ENCODE peak calls at places on chromosome 15, in ten cellular contexts. One of them, this sample, is unnamed. For H3K27me3, the result is how much of the 10 kb centered on the place peaks cover.

GRCh38 chr15:47998523-47999113 is 122.2 kb upstream of the SLC24A5 start:
- DNase-seq in suprapubic skin: no peak
- DNase-seq in K562: no peak
- DNase-seq in stomach: no peak
- DNase-seq in transverse colon: no peak
- DNase-seq in ovary: no peak
- DNase-seq in H1: no peak
- DNase-seq in SK-N-SH: no peak
- DNase-seq in upper lobe of left lung: peak
- DNase-seq in sigmoid colon: no peak
- DNase-seq in this sample: no peak

GRCh38 chr15:41897327-41897726 is 3.5 kb upstream of the SPTBN5 start:
- DNase-seq in transverse colon: no peak
- DNase-seq in ovary: no peak
- DNase-seq in sigmoid colon: no peak
- DNase-seq in stomach: no peak
- DNase-seq in upper lobe of left lung: no peak
- DNase-seq in K562: no peak
- DNase-seq in SK-N-SH: no peak
- DNase-seq in H1: no peak
- DNase-seq in suprapubic skin: no peak
- DNase-seq in this sample: no peak

GRCh38 chr15:23690450-23690852 is 3.3 kb upstream of the NDN start:
- DNase-seq in SK-N-SH: peak
- DNase-seq in sigmoid colon: peak
- DNase-seq in H1: no peak
- DNase-seq in upper lobe of left lung: peak
- DNase-seq in suprapubic skin: peak
- DNase-seq in stomach: peak
- DNase-seq in transverse colon: peak
- DNase-seq in K562: peak
- DNase-seq in ovary: peak
- DNase-seq in this sample: no peak

GRCh38 chr15:92429378-92430066 is 35.8 kb downstream of the ST8SIA2 start:
- DNase-seq in upper lobe of left lung: no peak
- DNase-seq in H1: no peak
- DNase-seq in sigmoid colon: no peak
- DNase-seq in ovary: no peak
- DNase-seq in suprapubic skin: no peak
- DNase-seq in K562: peak
- DNase-seq in transverse colon: no peak
- DNase-seq in SK-N-SH: peak
- DNase-seq in stomach: no peak
- DNase-seq in this sample: no peak

GRCh38 chr15:49379996-49380395 is 43.0 kb upstream of the FGF7 start:
- DNase-seq in SK-N-SH: no peak
- DNase-seq in sigmoid colon: no peak
- DNase-seq in ovary: no peak
- DNase-seq in H1: no peak
- DNase-seq in suprapubic skin: no peak
- DNase-seq in stomach: no peak
- DNase-seq in upper lobe of left lung: no peak
- DNase-seq in K562: no peak
- DNase-seq in transverse colon: no peak
- DNase-seq in this sample: no peak

GRCh38 chr15:80823995-80824394 is 44.8 kb downstream of the CEMIP start:
- DNase-seq in transverse colon: no peak
- DNase-seq in SK-N-SH: no peak
- DNase-seq in stomach: no peak
- DNase-seq in suprapubic skin: no peak
- DNase-seq in H1: no peak
- DNase-seq in upper lobe of left lung: no peak
- DNase-seq in ovary: no peak
- DNase-seq in sigmoid colon: no peak
- DNase-seq in K562: no peak
- DNase-seq in this sample: no peak

GRCh38 chr15:38247336-38247735 is 5.3 kb upstream of the SPRED1 start:
- DNase-seq in SK-N-SH: no peak
- DNase-seq in sigmoid colon: no peak
- DNase-seq in upper lobe of left lung: no peak
- DNase-seq in H1: no peak
- DNase-seq in transverse colon: no peak
- DNase-seq in suprapubic skin: no peak
- DNase-seq in K562: no peak
- DNase-seq in ovary: no peak
- DNase-seq in stomach: no peak
- DNase-seq in this sample: no peak

GRCh38 chr15:40305281-40305680 is 2.5 kb downstream of the PLCB2 start:
- DNase-seq in SK-N-SH: no peak
- DNase-seq in transverse colon: no peak
- DNase-seq in suprapubic skin: no peak
- DNase-seq in K562: no peak
- DNase-seq in stomach: no peak
- DNase-seq in ovary: no peak
- DNase-seq in H1: no peak
- DNase-seq in upper lobe of left lung: no peak
- DNase-seq in sigmoid colon: no peak
- DNase-seq in this sample: no peak

DNA sequence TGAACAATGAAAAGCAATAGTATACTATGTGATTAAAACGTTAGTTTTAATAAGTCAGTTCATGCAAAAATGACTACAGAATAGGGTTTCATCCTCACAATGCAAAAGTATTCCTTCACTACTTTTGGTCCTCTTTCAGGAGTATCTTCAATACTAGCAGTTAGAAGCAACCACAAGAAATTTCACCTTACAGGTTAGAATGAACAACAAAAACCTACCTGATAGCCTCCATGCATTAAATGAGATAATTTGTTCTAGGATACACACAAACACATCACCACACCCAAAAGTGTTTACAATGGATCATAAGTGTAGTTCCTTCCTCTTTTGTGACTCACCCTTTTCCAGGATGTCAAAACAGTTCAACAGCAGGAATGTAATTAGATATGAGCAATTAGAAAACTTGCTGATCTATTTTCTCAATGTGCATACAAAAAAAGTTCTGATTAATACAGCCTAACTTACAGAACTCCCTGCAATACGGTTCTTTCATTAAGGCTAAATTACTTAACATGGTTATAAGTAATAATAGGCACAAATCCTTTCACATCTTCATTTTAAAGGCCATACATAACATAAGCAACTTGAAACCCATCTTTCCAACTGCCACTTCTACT is 21.6 kb downstream of the UACA start:
- DNase-seq in ovary: no peak
- DNase-seq in SK-N-SH: no peak
- DNase-seq in upper lobe of left lung: no peak
- DNase-seq in suprapubic skin: no peak
- DNase-seq in sigmoid colon: no peak
- DNase-seq in K562: no peak
- DNase-seq in H1: no peak
- DNase-seq in stomach: no peak
- DNase-seq in transverse colon: no peak
- DNase-seq in this sample: no peak
- TF ChIP-seq EP300 in ovary: no peak
- TF ChIP-seq EP300 in SK-N-SH: no peak
- TF ChIP-seq EP300 in upper lobe of left lung: peak
- TF ChIP-seq EP300 in suprapubic skin: no peak
- TF ChIP-seq EP300 in sigmoid colon: no peak
- TF ChIP-seq EP300 in K562: no peak
- TF ChIP-seq EP300 in H1: no peak
- TF ChIP-seq EP300 in stomach: no peak
- TF ChIP-seq EP300 in transverse colon: no peak
- TF ChIP-seq EP300 in this sample: peak

GRCh38 chr15:70493787-70494514 is 269.4 kb downstream of the UACA start:
- DNase-seq in stomach: no peak
- DNase-seq in upper lobe of left lung: no peak
- DNase-seq in K562: no peak
- DNase-seq in sigmoid colon: no peak
- DNase-seq in H1: no peak
- DNase-seq in ovary: no peak
- DNase-seq in transverse colon: no peak
- DNase-seq in suprapubic skin: no peak
- DNase-seq in SK-N-SH: no peak
- DNase-seq in this sample: no peak

GRCh38 chr15:70493376-70493775 is 270.0 kb downstream of the UACA start:
- DNase-seq in suprapubic skin: no peak
- DNase-seq in stomach: no peak
- DNase-seq in sigmoid colon: no peak
- DNase-seq in transverse colon: no peak
- DNase-seq in upper lobe of left lung: no peak
- DNase-seq in H1: no peak
- DNase-seq in SK-N-SH: no peak
- DNase-seq in K562: no peak
- DNase-seq in ovary: no peak
- DNase-seq in this sample: no peak

GRCh38 chr15:70491641-70492040 is 271.7 kb downstream of the UACA start:
- DNase-seq in transverse colon: no peak
- DNase-seq in suprapubic skin: no peak
- DNase-seq in SK-N-SH: no peak
- DNase-seq in sigmoid colon: no peak
- DNase-seq in stomach: no peak
- DNase-seq in K562: no peak
- DNase-seq in H1: no peak
- DNase-seq in ovary: no peak
- DNase-seq in upper lobe of left lung: no peak
- DNase-seq in this sample: no peak

GRCh38 chr15:70491183-70491621 is 272.2 kb downstream of the UACA start:
- DNase-seq in upper lobe of left lung: no peak
- DNase-seq in stomach: no peak
- DNase-seq in H1: no peak
- DNase-seq in transverse colon: no peak
- DNase-seq in suprapubic skin: no peak
- DNase-seq in SK-N-SH: no peak
- DNase-seq in sigmoid colon: no peak
- DNase-seq in ovary: no peak
- DNase-seq in K562: no peak
- DNase-seq in this sample: no peak

DNA sequence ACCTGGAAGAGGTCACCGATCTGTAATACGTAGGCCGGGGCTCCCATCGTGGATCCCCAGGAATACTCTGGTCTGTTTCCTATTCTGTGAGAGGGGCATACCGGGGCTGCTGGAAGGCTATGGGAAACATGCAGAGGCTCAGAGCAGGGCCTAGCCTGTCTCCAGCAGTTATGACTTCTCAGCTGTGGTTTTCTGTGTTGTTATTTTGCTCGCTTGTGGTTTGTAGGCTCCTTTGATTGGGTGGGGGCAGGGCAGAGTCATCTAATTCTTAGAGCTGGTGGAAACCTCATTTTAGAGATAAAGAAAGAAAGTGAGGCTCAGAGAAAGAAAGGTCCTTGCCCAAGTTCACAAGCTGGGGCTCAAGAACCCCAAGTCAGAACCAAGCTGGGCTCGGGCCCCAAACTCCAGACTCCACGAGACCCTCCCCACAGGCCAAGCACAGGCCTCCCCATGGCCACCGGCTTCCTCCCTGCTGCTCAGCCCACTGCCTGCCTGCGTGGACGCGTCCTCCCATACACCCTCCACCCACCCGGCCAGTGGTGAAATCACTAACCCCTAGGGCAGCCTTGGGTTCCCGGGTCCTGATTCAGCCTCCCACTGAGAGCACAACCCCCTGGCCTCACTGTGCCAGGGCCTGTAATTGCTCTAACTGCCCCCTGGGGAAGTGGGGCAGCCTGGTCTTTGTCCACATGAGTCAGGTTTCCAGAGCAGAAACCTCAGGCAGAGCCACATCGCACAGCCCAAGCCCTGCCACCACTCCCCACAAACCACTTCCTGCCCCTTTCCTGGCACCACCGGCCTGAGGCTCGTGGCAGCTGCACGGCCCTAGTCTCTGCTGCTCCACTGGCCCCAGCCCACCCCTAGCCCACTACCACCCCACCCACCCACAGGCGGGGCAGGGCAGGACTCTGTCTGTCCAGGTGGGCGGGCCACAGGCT is 270.8 kb downstream of the UACA start:
- DNase-seq in ovary: no peak
- DNase-seq in H1: no peak
- DNase-seq in suprapubic skin: no peak
- DNase-seq in upper lobe of left lung: peak
- DNase-seq in sigmoid colon: no peak
- DNase-seq in transverse colon: peak
- DNase-seq in stomach: peak
- DNase-seq in K562: no peak
- DNase-seq in SK-N-SH: peak
- DNase-seq in this sample: no peak
- H3K4me3 ChIP-seq in ovary: no peak
- H3K4me3 ChIP-seq in H1: no peak
- H3K4me3 ChIP-seq in suprapubic skin: no peak
- H3K4me3 ChIP-seq in upper lobe of left lung: no peak
- H3K4me3 ChIP-seq in sigmoid colon: no peak
- H3K4me3 ChIP-seq in transverse colon: no peak
- H3K4me3 ChIP-seq in stomach: no peak
- H3K4me3 ChIP-seq in K562: no peak
- H3K4me3 ChIP-seq in SK-N-SH: no peak
- H3K4me3 ChIP-seq in this sample: no peak

GRCh38 chr15:36887214-36888017 is 212.9 kb downstream of the MEIS2 start:
- DNase-seq in transverse colon: no peak
- DNase-seq in sigmoid colon: no peak
- DNase-seq in upper lobe of left lung: no peak
- DNase-seq in SK-N-SH: no peak
- DNase-seq in K562: peak
- DNase-seq in suprapubic skin: no peak
- DNase-seq in stomach: no peak
- DNase-seq in ovary: peak
- DNase-seq in H1: no peak
- DNase-seq in this sample: no peak
- H3K27me3 ChIP-seq in transverse colon: half or more
- H3K27me3 ChIP-seq in sigmoid colon: under half
- H3K27me3 ChIP-seq in upper lobe of left lung: under half
- H3K27me3 ChIP-seq in SK-N-SH: under half
- H3K27me3 ChIP-seq in K562: under half
- H3K27me3 ChIP-seq in suprapubic skin: half or more
- H3K27me3 ChIP-seq in stomach: half or more
- H3K27me3 ChIP-seq in ovary: under half
- H3K27me3 ChIP-seq in H1: under half
- H3K27me3 ChIP-seq in this sample: under half

DNA sequence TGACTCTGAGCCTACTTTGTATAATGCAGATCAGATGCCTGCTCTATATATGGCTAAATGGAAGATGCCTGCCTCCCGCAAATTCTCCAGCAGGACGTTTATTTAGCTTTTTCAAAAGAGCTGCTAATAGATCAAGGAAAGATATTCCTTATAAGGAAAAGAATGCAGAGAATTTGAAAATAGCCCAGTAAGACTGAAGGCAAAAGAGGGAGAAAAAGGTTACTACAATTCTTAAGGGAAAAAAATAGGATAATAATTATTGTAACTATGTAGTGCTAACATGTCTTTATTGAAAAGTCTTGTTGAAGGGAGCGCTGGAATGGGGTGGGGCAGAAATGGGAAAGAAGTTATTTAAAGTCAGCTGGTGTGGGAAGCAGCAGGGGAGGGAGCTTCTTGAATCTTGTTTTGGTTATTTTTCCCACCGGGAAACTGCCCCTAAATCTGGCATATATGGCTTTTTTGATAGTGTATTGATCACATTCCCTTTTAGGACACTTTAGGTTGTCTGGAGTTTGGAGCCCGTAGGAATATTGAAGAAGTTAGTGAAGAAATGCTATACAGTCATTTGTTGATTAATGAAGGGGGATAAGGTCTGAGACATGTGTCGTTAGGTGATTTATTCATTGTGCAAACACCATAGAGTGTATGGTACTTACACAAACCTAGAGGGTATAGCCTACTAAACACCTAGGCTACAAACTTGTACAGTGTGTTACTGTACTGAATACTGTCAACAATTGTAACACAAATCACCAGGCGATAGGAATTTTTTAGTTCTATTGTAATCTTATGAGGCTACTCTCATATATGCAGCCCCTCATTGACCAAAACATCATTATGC is 3.1 kb downstream of the TPM1 start:
- DNase-seq in stomach: no peak
- DNase-seq in SK-N-SH: no peak
- DNase-seq in K562: no peak
- DNase-seq in H1: no peak
- DNase-seq in ovary: no peak
- DNase-seq in transverse colon: no peak
- DNase-seq in suprapubic skin: no peak
- DNase-seq in sigmoid colon: no peak
- DNase-seq in upper lobe of left lung: no peak
- DNase-seq in this sample: no peak
- TF ChIP-seq EP300 in stomach: no peak
- TF ChIP-seq EP300 in SK-N-SH: no peak
- TF ChIP-seq EP300 in K562: no peak
- TF ChIP-seq EP300 in H1: no peak
- TF ChIP-seq EP300 in ovary: no peak
- TF ChIP-seq EP300 in transverse colon: no peak
- TF ChIP-seq EP300 in suprapubic skin: no peak
- TF ChIP-seq EP300 in sigmoid colon: no peak
- TF ChIP-seq EP300 in upper lobe of left lung: no peak
- TF ChIP-seq EP300 in this sample: no peak

This sample was measured in tibial nerve.